ENCODE peak calls at places on chromosomes 12 and 14, in eight cellular contexts. Q, J, P, N, U, Y, H and I are unnamed samples.

GRCh38 chr12:132117558-132117875 is 26.6 kb downstream of the DDX51 start:
- DNase-seq in Q (no peak), J (no peak), P (no peak), N (no peak), U (peak), Y (no peak), H (no peak), I (no peak)

GRCh38 chr12:121025442-121026226 is 9.3 kb upstream of the C12orf43 start:
- DNase-seq in Q (no peak), J (no peak), P (peak), N (no peak), U (no peak), Y (no peak), H (no peak), I (peak)

GRCh38 chr12:127293507-127294310 is 973.3 kb upstream of the TMEM132C start:
- DNase-seq in Q (peak), J (peak), P (peak), N (peak), U (peak), Y (peak), H (no peak), I (peak)

GRCh38 chr14:103000291-103000921 is 56.9 kb downstream of the CDC42BPB start:
- DNase-seq in Q (no peak), J (peak), P (no peak), N (no peak), U (no peak), Y (no peak), H (no peak), I (no peak)

GRCh38 chr12:49664591-49665146 is 41.3 kb downstream of the PRPF40B start:
- DNase-seq in Q (no peak), J (no peak), P (peak), N (no peak), U (no peak), Y (no peak), H (peak), I (no peak)

GRCh38 chr12:108468149-108468968 is 46.7 kb upstream of the FICD start:
- DNase-seq in Q (no peak), J (peak), P (peak), N (peak), U (peak), Y (no peak), H (no peak), I (no peak)

GRCh38 chr12:50088577-50089335 is 3.6 kb downstream of the SMARCD1 start:
- DNase-seq in Q (no peak), J (no peak), P (peak), N (peak), U (peak), Y (no peak), H (peak), I (no peak)

GRCh38 chr14:74548881-74549280 is 55.3 kb downstream of the ISCA2 start:
- DNase-seq in Q (no peak), J (peak), P (peak), N (no peak), U (peak), Y (no peak), H (no peak), I (no peak)

GRCh38 chr12:113092478-113093408 is 36.2 kb downstream of the DTX1 start:
- DNase-seq in Q (no peak), J (no peak), P (peak), N (no peak), U (no peak), Y (no peak), H (peak), I (peak)

GRCh38 chr12:124832856-124833255 is 30.8 kb downstream of the SCARB1 start:
- DNase-seq in Q (no peak), J (no peak), P (no peak), N (no peak), U (no peak), Y (no peak), H (no peak), I (no peak)

GRCh38 chr12:93896962-93897361 is 219.8 kb downstream of the CRADD start:
- DNase-seq in Q (no peak), J (no peak), P (no peak), N (no peak), U (no peak), Y (no peak), H (no peak), I (no peak)

GRCh38 chr12:4518106-4518728 is 20.5 kb upstream of the RAD51AP1 start:
- DNase-seq in Q (no peak), J (peak), P (peak), N (peak), U (peak), Y (no peak), H (no peak), I (no peak)